ENCODE peak calls at places on chromosomes 5 and 9, in nine cellular contexts. X is stimulated activated CD8-positive, alpha-beta memory T cell treated with anti-CD3 and anti-CD28 coated beads, Interleukin-4, amount 100 ng/mL, for 48 hours; T is A172; P is activated naive CD4-positive, alpha-beta T cell treated with anti-CD3 and anti-CD28 coated beads for 36 hours; W is NCI-H2081; G is T-helper 1 cell; Y is GDM1; R is T-helper 2 cell; C is dermis blood vessel endothelial cell. J is an unnamed sample.

GRCh38 chr9:87793292-87793691 is 67.4 kb downstream of the CTSL start:
- DNase-seq in R (no peak), W (no peak), P (no peak), Y (no peak), G (no peak), T (peak; percentile 92), X (no peak), C (no peak), J (no peak)

GRCh38 chr9:33162721-33163311 is 4.3 kb downstream of the B4GALT1 start:
- DNase-seq in R (no peak), Y (no peak), C (no peak), W (no peak), G (no peak), T (no peak), X (no peak), P (no peak), J (no peak)

GRCh38 chr9:136059851-136060670 is 35.0 kb downstream of the NACC2 start:
- DNase-seq in C (no peak), G (no peak), T (peak; percentile 86), X (no peak), R (no peak), P (no peak), Y (no peak), W (no peak), J (no peak)

GRCh38 chr9:76373173-76373771 is 21.0 kb downstream of the RFK start:
- DNase-seq in Y (no peak), X (no peak), G (no peak), P (no peak), R (no peak), T (no peak), C (peak; percentile 40), W (no peak), J (no peak)

GRCh38 chr5:136686192-136686872 is 321.0 kb upstream of the TRPC7 start:
- DNase-seq in Y (no peak), W (no peak), T (peak; percentile 72), C (peak; percentile 69), R (no peak), G (no peak), X (no peak), P (no peak), J (peak; percentile 87)

GRCh38 chr5:9344751-9345240 is 201.1 kb downstream of the SEMA5A start:
- DNase-seq in G (no peak), R (no peak), T (no peak), Y (no peak), P (no peak), C (no peak), W (no peak), X (no peak), J (no peak)

GRCh38 chr9:110578896-110579752 is at the start of gene SVEP1:
- DNase-seq in P (no peak), X (no peak), Y (no peak), G (no peak), R (no peak), W (no peak), C (peak; percentile 21), T (no peak), J (peak; percentile 88)

GRCh38 chr5:68433921-68434879 is 218.6 kb downstream of the PIK3R1 start:
- DNase-seq in W (no peak), T (peak; percentile 94), C (peak; percentile 96), G (peak; percentile 73), R (peak; percentile 91), Y (peak; percentile 71), X (peak; percentile 94), P (peak; percentile 97), J (peak; percentile 93)

GRCh38 chr5:80191991-80192398 is 63.9 kb downstream of the SERINC5 start:
- DNase-seq in R (no peak), C (no peak), P (peak; percentile 59), Y (no peak), W (no peak), X (peak; percentile 60), T (no peak), G (peak; percentile 43), J (peak; percentile 86)

GRCh38 chr5:68027519-68027918 is 188.0 kb upstream of the PIK3R1 start:
- DNase-seq in P (no peak), Y (no peak), G (no peak), X (no peak), R (no peak), T (peak; percentile 60), C (peak; percentile 15), W (no peak), J (no peak)

GRCh38 chr9:126417007-126417406 is 90.4 kb downstream of the MVB12B start:
- DNase-seq in G (no peak), R (no peak), C (no peak), X (no peak), Y (no peak), T (no peak), W (peak; percentile 36), P (no peak), J (no peak)

GRCh38 chr5:32280656-32281081 is 32.1 kb downstream of the MTMR12 start:
- DNase-seq in X (peak; percentile 44), R (peak; percentile 5), G (no peak), T (no peak), P (peak; percentile 57), Y (no peak), W (no peak), C (no peak), J (no peak)

GRCh38 chr5:98570661-98571181 is 202.7 kb upstream of the RGMB start:
- DNase-seq in G (no peak), P (no peak), C (no peak), T (peak; percentile 41), R (no peak), W (no peak), X (no peak), Y (no peak), J (peak; percentile 3)

GRCh38 chr5:178940569-178941360 is at the start of gene ZNF454:
- DNase-seq in W (no peak), G (no peak), C (peak; percentile 42), P (no peak), R (no peak), Y (no peak), T (no peak), X (no peak), J (peak; percentile 97)

GRCh38 chr5:53478411-53479044 is 1.9 kb upstream of the FST start:
- DNase-seq in Y (no peak), W (peak; percentile 25), P (peak; percentile 24), T (peak; percentile 64), G (no peak), R (no peak), C (peak; percentile 60), X (peak; percentile 34), J (peak; percentile 85)

GRCh38 chr5:156879665-156880285 is 29.7 kb downstream of the PPP1R2B start:
- DNase-seq in R (no peak), C (no peak), W (peak; percentile 62), X (no peak), G (no peak), P (no peak), Y (no peak), T (no peak), J (no peak)

J was measured in ELF-1.